ENCODE peak calls at places on chromosomes 3 and 15, in seven cellular contexts. X is NB4, O is thyroid gland, F is keratinocyte, S is AG04449, G is fibroblast of the aortic adventitia, Y is fibroblast of mammary gland. W is an unnamed sample.
A peak's percentile ranks its signal among the peaks of the same experiment; 100 is the strongest.

GRCh38 chr3:39098473-39099000 is 8.9 kb downstream of the GORASP1 start:
- DNase-seq in X (no peak), F (no peak), Y (no peak), O (no peak), G (no peak), S (no peak), W (no peak)

GRCh38 chr15:92714071-92714456 is 58.5 kb upstream of the FAM174B start:
- DNase-seq in O (peak; percentile 21), F (peak; percentile 30), X (peak; percentile 31), S (no peak), Y (peak; percentile 39), G (peak; percentile 27), W (peak; percentile 79)

GRCh38 chr15:25439456-25439836 is 622 bp upstream of the UBE3A start:
- DNase-seq in Y (peak; percentile 48), S (no peak), O (no peak), G (peak; percentile 30), F (no peak), X (peak; percentile 35), W (peak; percentile 32)

GRCh38 chr3:190003730-190004129 is 117.0 kb downstream of the P3H2 start:
- DNase-seq in X (no peak), Y (peak; percentile 84), S (peak; percentile 57), F (no peak), G (peak; percentile 83), O (no peak), W (peak; percentile 63)

GRCh38 chr3:122982202-122983185 is 45.1 kb downstream of the SEMA5B start:
- DNase-seq in X (no peak), F (no peak), Y (no peak), S (no peak), G (no peak), O (no peak), W (no peak)

GRCh38 chr3:165193392-165194268 is 2.6 kb downstream of the SLITRK3 start:
- DNase-seq in O (no peak), F (no peak), Y (no peak), S (no peak), G (no peak), X (no peak), W (no peak)

GRCh38 chr15:60257760-60258159 is 140.0 kb downstream of the ANXA2 start:
- DNase-seq in Y (no peak), O (no peak), S (no peak), F (no peak), X (no peak), G (no peak), W (no peak)

GRCh38 chr3:43144811-43145490 is 39.1 kb upstream of the POMGNT2 start:
- DNase-seq in Y (peak; percentile 87), O (no peak), G (peak; percentile 78), X (no peak), S (no peak), F (no peak), W (peak; percentile 7)

GRCh38 chr15:90376789-90377188 is 11.3 kb upstream of the IQGAP1 start:
- DNase-seq in G (no peak), S (no peak), O (no peak), X (peak; percentile 65), F (no peak), Y (no peak), W (no peak)

GRCh38 chr3:16090013-16090412 is 84.5 kb upstream of the GALNT15 start:
- DNase-seq in O (no peak), X (no peak), G (peak; percentile 99), S (peak; percentile 99), F (peak; percentile 65), Y (peak; percentile 99), W (peak; percentile 86)

GRCh38 chr15:83380682-83381081 is 66.5 kb upstream of the SH3GL3 start:
- DNase-seq in X (peak; percentile 50), S (no peak), G (peak; percentile 15), F (no peak), Y (peak; percentile 41), O (peak; percentile 34), W (peak; percentile 84)

GRCh38 chr3:106198828-106199194 is 330.0 kb upstream of the CBLB start:
- DNase-seq in O (no peak), Y (peak; percentile 90), S (peak; percentile 40), G (peak; percentile 78), F (no peak), X (no peak), W (no peak)

GRCh38 chr3:129913618-129914017 is 20.1 kb upstream of the TMCC1 start:
- DNase-seq in F (no peak), G (no peak), Y (no peak), S (no peak), O (no peak), X (no peak), W (no peak)

GRCh38 chr3:42678447-42678846 is 6.9 kb upstream of the KLHL40 start:
- DNase-seq in F (no peak), Y (no peak), S (no peak), G (no peak), X (no peak), O (no peak), W (no peak)

GRCh38 chr15:82058517-82059204 is 12.8 kb upstream of the MEX3B start:
- DNase-seq in S (no peak), Y (no peak), G (no peak), F (no peak), X (no peak), O (no peak), W (no peak)

GRCh38 chr3:112773864-112774263 is 72.8 kb downstream of the CD200R1L start:
- DNase-seq in F (peak; percentile 58), O (no peak), X (no peak), S (no peak), G (peak; percentile 52), Y (peak; percentile 64), W (peak; percentile 72)

GRCh38 chr3:47741925-47742324 is 39.8 kb downstream of the SMARCC1 start:
- DNase-seq in O (no peak), F (no peak), X (no peak), G (no peak), Y (no peak), S (no peak), W (no peak)

GRCh38 chr3:99990179-99990578 is 124.1 kb downstream of the FILIP1L start:
- DNase-seq in F (no peak), X (no peak), G (no peak), O (no peak), Y (no peak), S (no peak), W (no peak)

GRCh38 chr3:72887378-72887722 is 496 bp upstream of the GXYLT2 start:
- DNase-seq in O (no peak), Y (no peak), F (no peak), S (no peak), G (no peak), X (no peak), W (peak; percentile 11)

GRCh38 chr15:79736435-79737000 is 160.3 kb downstream of the MTHFS start:
- DNase-seq in O (no peak), S (no peak), Y (no peak), G (no peak), X (no peak), F (no peak), W (peak; percentile 5)

GRCh38 chr15:95017950-95018349 is 786.6 kb downstream of the MCTP2 start:
- DNase-seq in Y (no peak), X (no peak), F (no peak), S (no peak), G (no peak), O (peak; percentile 47), W (peak; percentile 39)

GRCh38 chr3:33789183-33789954 is 9.1 kb upstream of the PDCD6IP start:
- DNase-seq in F (no peak), O (no peak), Y (no peak), G (no peak), S (no peak), X (no peak), W (no peak)

GRCh38 chr3:104458657-104459056 is 908.1 kb upstream of the ALCAM start:
- DNase-seq in X (no peak), S (no peak), F (no peak), O (no peak), Y (no peak), G (no peak), W (no peak)

DNA sequence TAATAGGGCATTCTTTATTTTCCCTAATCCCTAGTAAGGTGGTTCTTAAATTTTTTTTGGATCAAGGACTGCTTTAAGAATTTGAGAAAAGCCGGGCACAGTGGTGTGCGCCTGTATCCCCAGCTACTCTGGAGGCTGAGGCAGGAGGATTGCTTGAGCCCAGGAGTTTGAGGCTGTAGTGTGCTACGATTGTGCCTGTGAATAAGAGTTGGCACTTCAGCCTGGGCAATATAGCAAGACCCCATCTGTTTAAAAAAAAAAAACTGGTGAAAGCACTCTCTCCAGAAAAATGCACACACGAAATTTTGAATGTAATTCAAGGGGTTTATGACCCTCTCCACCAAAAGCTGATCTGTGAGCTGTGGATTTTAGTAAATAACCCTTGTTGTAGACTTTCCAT is 32.0 kb downstream of the CALML4 start:
- DNase-seq in G (no peak), X (no peak), F (no peak), S (no peak), Y (no peak), O (no peak), W (no peak)
- H3K4me3 ChIP-seq in G (no peak overlapping the region), X (no peak overlapping the region), F (no peak overlapping the region), S (no peak overlapping the region), Y (no peak overlapping the region), O (no peak overlapping the region), W (no peak overlapping the region)

GRCh38 chr3:10883478-10884234 is 67.6 kb downstream of the SLC6A11 start:
- DNase-seq in O (no peak), G (peak; percentile 7), X (peak; percentile 45), F (no peak), Y (peak; percentile 2), S (no peak), W (peak; percentile 60)
- TF ChIP-seq CTCF in O (no peak), G (peak; percentile 39), X (peak; percentile 47), F (peak; percentile 58), Y (peak; percentile 38), S (peak; percentile 15), W (peak; percentile 50)

DNA sequence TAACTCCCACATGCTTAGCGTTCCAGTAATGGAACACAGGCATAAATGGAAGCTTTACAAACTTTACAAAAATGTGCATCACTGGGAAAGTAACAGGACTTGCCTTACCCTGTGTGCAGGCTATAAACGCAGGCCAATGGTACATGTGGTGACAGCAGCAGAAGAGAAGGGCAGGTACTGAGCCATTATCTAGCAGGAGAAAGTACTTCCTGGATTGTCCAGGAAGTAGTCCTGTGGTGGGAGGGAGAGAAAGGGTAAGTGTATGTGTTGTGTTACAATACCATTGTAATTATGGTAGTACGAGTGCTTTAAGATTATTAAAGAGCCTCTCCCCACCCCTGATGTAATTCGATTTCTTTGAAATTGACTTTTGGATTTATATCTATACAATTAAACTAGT is 5.3 kb downstream of the ATP1B3 start:
- DNase-seq in O (no peak), X (peak; percentile 49), G (no peak), F (no peak), Y (no peak), S (no peak), W (no peak)
- H3K4me3 ChIP-seq in O (no peak overlapping the region), X (peak overlapping the region; percentile 2), G (no peak overlapping the region), F (no peak overlapping the region), Y (no peak overlapping the region), S (no peak overlapping the region), W (no peak overlapping the region)

DNA sequence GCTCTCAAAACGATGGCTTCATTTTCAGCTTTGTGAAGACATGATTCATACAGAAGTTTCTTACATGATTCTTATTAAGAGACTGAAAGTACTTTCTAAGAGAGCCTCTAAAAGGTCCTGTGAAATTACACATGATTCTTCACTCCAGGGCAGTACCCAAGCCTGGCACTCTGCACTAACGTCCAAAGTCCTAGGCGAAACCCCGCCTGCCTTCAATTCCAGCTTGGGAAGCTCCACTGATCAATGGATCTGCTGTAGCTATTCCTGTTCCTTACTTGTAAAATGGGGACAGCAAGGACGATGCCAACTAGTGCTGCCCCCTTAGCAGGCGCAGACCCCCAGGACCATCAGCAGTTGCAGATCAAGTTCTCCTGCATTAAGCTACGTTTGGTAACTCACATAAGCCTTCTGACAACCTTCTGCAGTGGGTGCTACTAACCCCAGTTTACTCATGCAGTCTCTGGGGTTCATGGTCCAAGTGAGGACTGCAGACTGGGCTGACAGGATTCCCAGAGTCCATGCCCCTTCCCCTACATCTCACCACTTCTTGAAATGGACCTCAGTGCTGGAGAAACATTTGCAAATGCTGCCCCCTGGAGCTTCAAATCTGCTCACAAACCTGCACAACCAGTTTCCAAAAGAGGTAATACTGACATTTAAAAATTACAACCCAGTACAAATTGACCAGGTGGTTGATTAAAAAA is 10.6 kb downstream of the CHCHD4 start:
- DNase-seq in F (no peak), Y (no peak), O (peak; percentile 25), S (no peak), G (no peak), X (no peak), W (peak; percentile 44)
- TF ChIP-seq CTCF in F (peak; percentile 21), Y (peak; percentile 11), O (no peak), S (no peak), G (no peak), X (peak; percentile 6), W (peak; percentile 37)